ENCODE peak calls at places on chromosomes 6 and 20, in five cellular contexts. U is upper lobe of left lung, K is GM12878, A is HepG2, Y is K562. V is an unnamed sample.

GRCh38 chr6:41578714-41579610 is 32.8 kb downstream of the FOXP4 start:
- ATAC-seq in U (no peak), K (peak), A (peak), Y (peak), V (no peak)

GRCh38 chr6:167590193-167590592 is 236.5 kb upstream of the AFDN start:
- ATAC-seq in U (no peak), K (no peak), A (no peak), Y (no peak), V (no peak)

GRCh38 chr6:140044626-140045025 is 670.2 kb upstream of the CITED2 start:
- ATAC-seq in U (no peak), K (no peak), A (no peak), Y (no peak), V (no peak)

GRCh38 chr6:1182722-1183521 is 129.0 kb upstream of the FOXQ1 start:
- ATAC-seq in U (no peak), K (no peak), A (peak), Y (peak), V (no peak)

GRCh38 chr6:84648444-84648843 is 116.0 kb downstream of the TBX18 start:
- ATAC-seq in U (no peak), K (no peak), A (no peak), Y (no peak), V (no peak)

GRCh38 chr6:5782783-5783567 is 223.8 kb downstream of the NRN1 start:
- ATAC-seq in U (no peak), K (no peak), A (peak), Y (peak), V (no peak)

GRCh38 chr20:23225407-23226060 is 125.1 kb upstream of the NXT1 start:
- ATAC-seq in U (peak), K (no peak), A (no peak), Y (no peak), V (peak)

GRCh38 chr6:45920819-45921511 is 94.7 kb downstream of the CLIC5 start:
- ATAC-seq in U (no peak), K (peak), A (no peak), Y (no peak), V (no peak)

GRCh38 chr6:119342430-119342829 is 7.1 kb downstream of the MAN1A1 start:
- ATAC-seq in U (no peak), K (no peak), A (no peak), Y (no peak), V (no peak)

GRCh38 chr20:41011551-41012067 is 17.0 kb upstream of the TOP1 start:
- ATAC-seq in U (peak), K (peak), A (no peak), Y (no peak), V (no peak)

GRCh38 chr6:90173262-90173926 is 123.2 kb downstream of the BACH2 start:
- ATAC-seq in U (no peak), K (no peak), A (no peak), Y (no peak), V (no peak)

GRCh38 chr6:146111864-146112263 is 83.0 kb downstream of the GRM1 start:
- ATAC-seq in U (no peak), K (no peak), A (no peak), Y (no peak), V (no peak)

GRCh38 chr6:6818078-6818639 is 229.6 kb downstream of the LY86 start:
- ATAC-seq in U (no peak), K (peak), A (no peak), Y (no peak), V (no peak)

GRCh38 chr20:4006640-4007039 is 8.7 kb downstream of the RNF24 start:
- ATAC-seq in U (no peak), K (no peak), A (no peak), Y (no peak), V (peak)

GRCh38 chr6:160085226-160085625 is 36.4 kb upstream of the SLC22A1 start:
- ATAC-seq in U (no peak), K (no peak), A (no peak), Y (no peak), V (no peak)

GRCh38 chr6:142400495-142400894 is 98.7 kb downstream of the ADGRG6 start:
- ATAC-seq in U (no peak), K (no peak), A (no peak), Y (peak), V (no peak)

GRCh38 chr6:149079911-149080501 is 237.5 kb upstream of the TAB2 start:
- ATAC-seq in U (peak), K (peak), A (peak), Y (no peak), V (peak)

GRCh38 chr20:58381627-58382026 is 7.4 kb upstream of the VAPB start:
- ATAC-seq in U (no peak), K (no peak), A (no peak), Y (no peak), V (no peak)

GRCh38 chr20:61665746-61666470 is 399.8 kb downstream of the TAF4 start:
- ATAC-seq in U (no peak), K (no peak), A (no peak), Y (no peak), V (no peak)

GRCh38 chr6:20870493-20870892 is 336.2 kb downstream of the CDKAL1 start:
- ATAC-seq in U (no peak), K (no peak), A (no peak), Y (no peak), V (no peak)

GRCh38 chr6:10411131-10411914 is 3.6 kb downstream of the TFAP2A start:
- ATAC-seq in U (no peak), K (no peak), A (no peak), Y (no peak), V (no peak)

GRCh38 chr6:136728976-136729515 is 63.2 kb downstream of the MAP3K5 start:
- ATAC-seq in U (no peak), K (no peak), A (no peak), Y (peak), V (no peak)

GRCh38 chr6:125868996-125869395 is 78.2 kb downstream of the NCOA7 start:
- ATAC-seq in U (no peak), K (no peak), A (no peak), Y (peak), V (no peak)

GRCh38 chr6:108114861-108115597 is 40.5 kb upstream of the OSTM1 start:
- ATAC-seq in U (no peak), K (no peak), A (no peak), Y (no peak), V (no peak)

GRCh38 chr6:33053230-33053629 is 20.2 kb downstream of the HLA-DPA1 start:
- ATAC-seq in U (no peak), K (no peak), A (peak), Y (no peak), V (no peak)

GRCh38 chr20:60935971-60936370 is 316.1 kb upstream of the CDH4 start:
- ATAC-seq in U (no peak), K (no peak), A (no peak), Y (no peak), V (no peak)

GRCh38 chr6:28764014-28764723 is 159.6 kb downstream of the TRIM27 start:
- ATAC-seq in U (no peak), K (no peak), A (no peak), Y (peak), V (no peak)

GRCh38 chr6:26156850-26157149 is 69.6 kb downstream of the HFE start:
- ATAC-seq in U (no peak), K (peak), A (peak), Y (peak), V (peak)

GRCh38 chr6:142833054-142833453 is 111.9 kb downstream of the HIVEP2 start:
- ATAC-seq in U (no peak), K (peak), A (no peak), Y (no peak), V (no peak)

GRCh38 chr6:951782-952181 is 258.8 kb upstream of the EXOC2 start:
- ATAC-seq in U (no peak), K (no peak), A (no peak), Y (no peak), V (no peak)

GRCh38 chr20:5602346-5602745 is 147.9 kb upstream of the SHLD1 start:
- ATAC-seq in U (no peak), K (peak), A (no peak), Y (no peak), V (no peak)

GRCh38 chr6:89022747-89023289 is 57.7 kb upstream of the PNRC1 start:
- ATAC-seq in U (no peak), K (no peak), A (no peak), Y (no peak), V (peak)

GRCh38 chr6:193773-194310 is 98.4 kb upstream of the DUSP22 start:
- ATAC-seq in U (no peak), K (peak), A (no peak), Y (no peak), V (no peak)

GRCh38 chr20:54713727-54714126 is 238.3 kb downstream of the DOK5 start:
- ATAC-seq in U (no peak), K (no peak), A (no peak), Y (no peak), V (no peak)

GRCh38 chr6:135162678-135163439 is 18.2 kb upstream of the MYB start:
- ATAC-seq in U (no peak), K (peak), A (peak), Y (peak), V (no peak)

GRCh38 chr6:133887478-133887877 is 1.4 kb upstream of the TCF21 start:
- ATAC-seq in U (no peak), K (no peak), A (no peak), Y (no peak), V (no peak)

GRCh38 chr6:132060591-132060990 is 109.4 kb upstream of the CCN2 start:
- ATAC-seq in U (no peak), K (no peak), A (no peak), Y (no peak), V (no peak)

GRCh38 chr20:47686545-47686944 is 98.7 kb downstream of the SULF2 start:
- ATAC-seq in U (no peak), K (no peak), A (no peak), Y (peak), V (peak)
- TF ChIP-seq POLR2AphosphoS5 in U (no peak), K (no peak), A (no peak), Y (no peak), V (no peak)

DNA sequence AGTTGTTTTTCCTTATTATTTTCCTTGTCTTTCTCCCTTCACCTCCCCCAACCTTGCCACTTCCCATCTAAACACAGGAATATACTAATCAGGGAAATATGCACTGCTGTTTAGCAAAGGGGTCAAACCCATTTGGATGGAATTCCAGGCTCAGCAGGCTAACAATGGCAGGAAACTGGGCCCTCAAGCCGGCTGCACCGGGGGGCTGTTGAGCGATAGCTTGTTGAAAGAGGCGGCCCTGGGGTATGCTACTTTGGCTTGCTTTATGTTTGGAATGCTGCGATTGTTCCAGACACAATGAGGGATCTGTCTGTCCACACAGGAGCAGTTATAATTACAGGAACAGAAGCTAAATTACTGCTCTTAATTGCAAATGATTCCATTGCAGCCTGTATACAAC is 112.7 kb downstream of the TMEM170B start:
- ATAC-seq in U (peak), K (no peak), A (no peak), Y (no peak), V (peak)
- TF ChIP-seq EP300 in U (peak), K (no peak), A (no peak), Y (no peak), V (no peak)

GRCh38 chr6:31862344-31863235 is at the start of gene NEU1:
- ATAC-seq in U (peak), K (peak), A (peak), Y (peak), V (peak)
- TF ChIP-seq POLR2AphosphoS5 in U (peak), K (peak), A (peak), Y (peak), V (peak)

GRCh38 chr6:17418281-17419188 is 25.1 kb downstream of the CAP2 start:
- ATAC-seq in U (no peak), K (no peak), A (no peak), Y (no peak), V (peak)
- TF ChIP-seq EP300 in U (no peak), K (no peak), A (no peak), Y (no peak), V (no peak)

GRCh38 chr6:34057191-34057590 is 88.7 kb downstream of the GRM4 start:
- ATAC-seq in U (no peak), K (no peak), A (no peak), Y (no peak), V (no peak)

GRCh38 chr6:34055223-34055933 is 90.5 kb downstream of the GRM4 start:
- ATAC-seq in U (no peak), K (peak), A (peak), Y (peak), V (no peak)

GRCh38 chr6:34057790-34058189 is 88.1 kb downstream of the GRM4 start:
- ATAC-seq in U (no peak), K (no peak), A (no peak), Y (no peak), V (no peak)

GRCh38 chr6:34053721-34054120 is 92.2 kb downstream of the GRM4 start:
- ATAC-seq in U (no peak), K (no peak), A (no peak), Y (no peak), V (no peak)

GRCh38 chr6:34056301-34056700 is 89.6 kb downstream of the GRM4 start:
- ATAC-seq in U (peak), K (peak), A (no peak), Y (peak), V (peak)
- TF ChIP-seq POLR2AphosphoS5 in U (no peak), K (no peak), A (no peak), Y (no peak), V (no peak)

GRCh38 chr6:53673138-53673801 is 7.7 kb upstream of the KLHL31 start:
- ATAC-seq in U (no peak), K (no peak), A (no peak), Y (no peak), V (no peak)
- TF ChIP-seq EP300 in U (no peak), K (no peak), A (no peak), Y (no peak), V (no peak)

GRCh38 chr20:20527661-20528060 is 159.8 kb downstream of the INSM1 start:
- ATAC-seq in U (no peak), K (no peak), A (no peak), Y (no peak), V (no peak)
- TF ChIP-seq POLR2AphosphoS5 in U (no peak), K (no peak), A (no peak), Y (no peak), V (no peak)

DNA sequence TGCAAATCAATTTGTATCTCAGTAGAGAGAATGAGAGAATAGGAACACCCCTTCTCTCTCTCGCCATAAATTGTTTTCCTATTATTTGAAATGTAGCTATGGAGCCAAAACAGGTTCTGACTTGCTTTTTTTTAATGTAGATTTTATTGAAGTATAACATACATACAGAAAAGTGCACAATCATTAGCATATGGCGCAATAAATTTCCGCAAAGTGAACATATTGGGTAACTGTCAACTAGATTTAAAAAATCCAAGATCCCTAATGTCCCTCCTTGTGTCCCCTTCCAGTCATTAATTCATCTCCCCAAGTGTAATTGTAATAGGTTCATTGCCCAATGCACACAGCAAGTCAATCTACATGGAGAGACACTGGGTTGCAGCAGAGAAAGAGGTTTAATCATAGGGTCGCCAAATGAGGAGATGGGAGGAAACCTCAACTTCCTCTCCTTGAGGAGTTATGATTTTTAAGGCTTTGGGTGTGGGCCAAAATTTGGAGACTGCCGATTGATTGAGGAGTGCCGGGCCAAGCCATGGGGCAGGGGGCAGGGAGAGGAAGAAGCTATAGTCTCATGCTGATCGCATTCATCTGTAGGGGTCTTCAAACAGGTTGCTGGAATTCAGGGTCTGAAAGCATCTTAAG is 43.3 kb upstream of the TGM3 start:
- ATAC-seq in U (no peak), K (no peak), A (no peak), Y (no peak), V (no peak)
- TF ChIP-seq EP300 in U (no peak), K (no peak), A (no peak), Y (no peak), V (no peak)

DNA sequence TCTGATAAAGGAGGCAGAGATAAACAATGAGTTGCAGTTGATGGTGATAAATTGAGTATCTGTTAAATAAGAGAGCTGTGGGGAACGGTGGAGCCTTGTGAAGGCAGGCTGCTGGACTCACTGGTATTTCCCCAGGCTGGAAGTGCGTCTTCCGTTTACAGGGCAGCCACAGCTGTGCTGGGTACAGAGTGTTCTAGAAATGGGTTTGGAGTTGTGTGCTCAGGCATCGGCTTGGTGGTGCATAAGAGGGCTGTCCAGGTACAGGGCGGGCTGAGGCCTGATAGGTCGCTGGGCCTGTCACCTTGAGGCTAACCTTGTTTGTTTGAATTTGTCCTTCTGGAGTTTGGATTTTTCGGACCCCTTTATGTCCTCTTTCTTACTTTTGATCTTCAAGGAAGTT is 39.3 kb downstream of the ARID1B start:
- ATAC-seq in U (peak), K (no peak), A (peak), Y (peak), V (peak)
- TF ChIP-seq POLR2AphosphoS5 in U (peak), K (no peak), A (no peak), Y (no peak), V (no peak)